ENCODE peak calls at places on chromosomes 5 and 9, in six cellular contexts. O is neuronal stem cell, W is heart right ventricle, G is SK-N-SH, K is iPS DF 6.9, Y is cardiac muscle cell. E is an unnamed sample.

GRCh38 chr9:121650220-121651013 is 1.0 kb upstream of the DAB2IP start:
- DNase-seq in Y (peak; percentile 96), W (peak; percentile 64), G (peak; percentile 91), O (peak; percentile 79), K (peak; percentile 72), E (peak; percentile 37)

GRCh38 chr5:139243425-139243965 is 45.3 kb upstream of the SIL1 start:
- DNase-seq in W (no peak), G (no peak), O (no peak), Y (no peak), K (no peak), E (no peak)

GRCh38 chr9:22452415-22453010 is 5.9 kb downstream of the DMRTA1 start:
- DNase-seq in G (no peak), O (no peak), Y (peak; percentile 55), W (peak; percentile 21), K (no peak), E (peak; percentile 18)

GRCh38 chr5:14913141-14913540 is 41.6 kb upstream of the ANKH start:
- DNase-seq in W (no peak), Y (no peak), K (no peak), G (no peak), O (no peak), E (no peak)

GRCh38 chr5:1103093-1103492 is 8.8 kb downstream of the SLC12A7 start:
- DNase-seq in Y (no peak), W (no peak), G (no peak), O (no peak), K (no peak), E (no peak)

GRCh38 chr5:40240111-40240510 is 439.6 kb upstream of the PTGER4 start:
- DNase-seq in W (no peak), Y (no peak), O (no peak), K (no peak), G (no peak), E (no peak)

GRCh38 chr9:127802576-127803443 is at the start of gene FPGS:
- DNase-seq in K (no peak), W (peak; percentile 88), G (peak; percentile 98), Y (peak; percentile 93), O (peak; percentile 82), E (no peak)

GRCh38 chr5:176597417-176598389 is 12.3 kb downstream of the GPRIN1 start:
- DNase-seq in G (no peak), K (no peak), W (no peak), O (no peak), Y (no peak), E (no peak)

GRCh38 chr5:131523500-131524185 is 111.4 kb downstream of the RAPGEF6 start:
- DNase-seq in K (no peak), W (no peak), G (peak; percentile 22), O (no peak), Y (no peak), E (no peak)

GRCh38 chr9:73137286-73137899 is 14.3 kb upstream of the ANXA1 start:
- DNase-seq in K (no peak), W (no peak), G (no peak), O (no peak), Y (no peak), E (no peak)

GRCh38 chr9:111730937-111731567 is 63.7 kb downstream of the SHOC1 start:
- DNase-seq in G (no peak), K (no peak), W (no peak), Y (peak; percentile 23), O (no peak), E (no peak)

GRCh38 chr5:85646036-85646435 is 971.7 kb upstream of the COX7C start:
- DNase-seq in Y (no peak), W (no peak), G (no peak), K (no peak), O (no peak), E (no peak)

GRCh38 chr9:70081120-70081495 is 37.5 kb downstream of the MAMDC2 start:
- DNase-seq in O (no peak), K (no peak), W (no peak), Y (no peak), G (no peak), E (no peak)

GRCh38 chr5:891117-891836 is 1.3 kb downstream of the BRD9 start:
- DNase-seq in K (no peak), O (no peak), W (no peak), G (peak; percentile 92), Y (no peak), E (no peak)

GRCh38 chr9:91995000-91995399 is 45.0 kb upstream of the ROR2 start:
- DNase-seq in O (no peak), Y (no peak), G (no peak), W (no peak), K (no peak), E (no peak)

GRCh38 chr5:139882961-139883539 is 87.4 kb downstream of the PSD2 start:
- DNase-seq in Y (no peak), O (no peak), G (peak; percentile 55), K (no peak), W (no peak), E (no peak)

GRCh38 chr9:134364391-134365114 is 38.3 kb downstream of the RXRA start:
- DNase-seq in Y (no peak), G (no peak), W (no peak), O (no peak), K (no peak), E (no peak)

GRCh38 chr5:1193591-1193985 is 7.8 kb upstream of the SLC6A19 start:
- DNase-seq in G (no peak), O (no peak), Y (no peak), K (no peak), W (peak; percentile 8), E (no peak)

GRCh38 chr9:69657269-69657668 is 14.9 kb downstream of the APBA1 start:
- DNase-seq in W (no peak), G (no peak), K (no peak), O (no peak), Y (no peak), E (no peak)

GRCh38 chr5:88815048-88815789 is 67.8 kb downstream of the MEF2C start:
- DNase-seq in O (no peak), Y (no peak), W (no peak), K (no peak), G (no peak), E (no peak)

GRCh38 chr5:113299591-113299990 is 135.2 kb downstream of the TSSK1B start:
- DNase-seq in Y (no peak), O (no peak), G (no peak), K (no peak), W (no peak), E (no peak)

GRCh38 chr9:89940625-89941024 is 335.8 kb downstream of the GADD45G start:
- DNase-seq in W (no peak), O (no peak), K (no peak), G (no peak), Y (no peak), E (no peak)

GRCh38 chr5:179345429-179346321 is at the start of gene ADAMTS2:
- DNase-seq in O (peak; percentile 57), Y (peak; percentile 74), K (no peak), W (peak; percentile 74), G (peak; percentile 92), E (no peak)

GRCh38 chr5:93428868-93429267 is 152.2 kb downstream of the NR2F1-AS1 start:
- DNase-seq in K (no peak), W (no peak), Y (no peak), G (no peak), O (no peak), E (no peak)

GRCh38 chr9:122991370-122991830 is 42.1 kb upstream of the GPR21 start:
- DNase-seq in O (no peak), K (no peak), W (no peak), Y (peak; percentile 8), G (peak; percentile 37), E (peak; percentile 35)

GRCh38 chr5:56270058-56270457 is 36.9 kb upstream of the ANKRD55 start:
- DNase-seq in Y (peak; percentile 14), G (peak; percentile 52), O (no peak), K (no peak), W (no peak), E (no peak)

DNA sequence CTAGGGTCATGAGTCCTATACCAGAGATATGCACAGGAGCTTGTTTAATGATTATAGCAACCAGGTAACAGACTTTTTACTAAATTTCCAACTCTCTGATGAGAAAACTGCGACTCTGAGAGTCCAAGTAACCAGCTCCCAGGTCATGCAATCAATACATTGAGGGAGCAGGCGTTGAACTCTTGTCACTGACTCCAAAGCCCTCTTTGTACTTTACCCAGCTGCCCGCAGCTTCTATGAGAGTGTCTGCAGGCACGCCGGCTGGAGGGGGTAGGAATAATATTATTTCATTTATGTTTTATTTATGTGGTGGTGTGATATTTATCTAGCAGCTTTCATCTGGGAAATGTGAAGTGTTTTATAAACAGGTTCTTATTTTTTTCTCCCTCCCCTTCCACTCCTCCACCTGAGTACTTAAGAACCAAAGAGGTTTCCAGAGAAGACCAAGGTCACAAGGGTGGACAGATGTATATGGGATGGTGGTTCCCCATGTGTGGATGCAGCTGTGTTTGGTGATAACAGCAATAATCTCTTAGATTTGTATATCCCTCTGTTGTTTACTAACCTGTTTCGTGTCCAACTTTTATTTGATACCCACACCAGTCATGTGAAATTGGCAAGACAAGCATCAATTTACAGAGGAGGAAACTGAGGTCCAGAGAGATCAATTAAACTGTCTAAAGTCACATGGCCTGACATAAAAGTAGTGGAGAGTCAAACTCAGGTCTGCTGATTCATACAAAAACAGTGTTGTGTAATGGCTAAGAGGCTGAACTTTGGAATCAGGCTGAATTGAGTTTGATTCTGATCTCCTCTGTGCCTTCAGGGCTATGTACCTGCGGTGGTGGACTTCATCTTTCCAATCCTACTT is 140.2 kb upstream of the TRIM32 start:
- DNase-seq in G (no peak), K (no peak), W (no peak), Y (no peak), O (no peak), E (no peak)
- H3K27ac ChIP-seq in G (no peak overlapping the region), K (no peak overlapping the region), W (no peak overlapping the region), Y (no peak overlapping the region), O (no peak overlapping the region), E (no peak overlapping the region)

GRCh38 chr9:87725356-87725899 is 491 bp upstream of the CTSL start:
- DNase-seq in Y (no peak), K (no peak), O (no peak), G (no peak), W (no peak), E (no peak)
- H3K4me3 ChIP-seq in Y (peak overlapping the region; percentile 42), K (peak overlapping the region; percentile 45), O (peak overlapping the region; percentile 80), G (peak overlapping the region; percentile 76), W (peak overlapping the region; percentile 45), E (peak overlapping the region; percentile 72)

GRCh38 chr9:129838707-129839259 is 3.5 kb downstream of the USP20 start:
- DNase-seq in G (no peak), O (no peak), K (no peak), Y (no peak), W (no peak), E (no peak)
- H3K27ac ChIP-seq in G (peak overlapping the region; percentile 61), O (no peak overlapping the region), K (no peak overlapping the region), Y (no peak overlapping the region), W (no peak overlapping the region), E (no peak overlapping the region)

DNA sequence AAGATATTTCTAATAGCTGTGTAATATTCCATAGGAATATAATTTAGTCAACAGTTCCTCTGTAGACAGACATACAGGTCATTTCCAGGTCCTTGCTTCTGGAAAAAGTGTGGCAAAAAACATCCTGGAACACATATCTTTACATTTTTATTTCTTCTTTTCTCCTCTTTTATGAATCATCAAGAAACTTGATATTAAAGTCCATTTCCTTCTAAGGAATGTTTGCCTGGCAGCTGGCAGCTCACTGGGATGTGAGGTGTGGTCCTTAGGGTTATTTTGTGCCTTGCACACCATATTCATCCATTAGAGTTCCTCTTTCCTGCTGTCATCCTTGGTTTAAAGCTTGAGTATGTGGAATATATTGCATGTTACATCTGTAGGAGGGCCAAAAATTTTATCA is 122.0 kb downstream of the GALNT10 start:
- DNase-seq in W (no peak), K (no peak), O (no peak), Y (no peak), G (no peak), E (no peak)
- H3K4me3 ChIP-seq in W (no peak overlapping the region), K (no peak overlapping the region), O (no peak overlapping the region), Y (no peak overlapping the region), G (no peak overlapping the region), E (no peak overlapping the region)